ENCODE peak calls at places on chromosomes 12 and 14, in six cellular contexts. V is fibroblast of pulmonary artery; P is fibroblast of lung; Y is transverse colon; H is CD4-positive, alpha-beta T cell; N is CD8-positive, alpha-beta T cell. E is an unnamed sample.
A peak's percentile ranks its signal among the peaks of the same experiment; 100 is the strongest.

GRCh38 chr12:92696240-92696639 is 6.5 kb upstream of the PLEKHG7 start:
- DNase-seq in P (peak; percentile 29), H (no peak), N (no peak), Y (peak; percentile 15), V (peak; percentile 83), E (no peak)

GRCh38 chr12:71201136-71201679 is 43.4 kb upstream of the TSPAN8 start:
- DNase-seq in V (no peak), P (no peak), N (no peak), Y (no peak), H (no peak), E (no peak)

GRCh38 chr12:21526053-21526452 is at the start of gene SPX:
- DNase-seq in N (no peak), P (no peak), Y (no peak), H (no peak), V (peak; percentile 26), E (no peak)

GRCh38 chr14:65226824-65227604 is 124.7 kb upstream of the MAX start:
- DNase-seq in V (peak; percentile 78), N (no peak), P (no peak), H (no peak), Y (peak; percentile 84), E (no peak)

GRCh38 chr14:99189201-99189801 is 82.7 kb downstream of the BCL11B start:
- DNase-seq in V (no peak), Y (no peak), N (peak; percentile 82), P (no peak), H (peak; percentile 55), E (peak; percentile 90)

GRCh38 chr14:91398707-91399106 is 18.9 kb downstream of the CCDC88C start:
- DNase-seq in H (no peak), P (no peak), Y (no peak), N (no peak), V (no peak), E (no peak)

GRCh38 chr14:61444215-61444768 is 122.9 kb downstream of the PRKCH start:
- DNase-seq in N (peak; percentile 67), Y (peak; percentile 38), P (no peak), H (peak; percentile 57), V (no peak), E (no peak)

GRCh38 chr14:102256691-102257090 is 48.3 kb downstream of the MOK start:
- DNase-seq in N (no peak), H (no peak), Y (no peak), P (no peak), V (no peak), E (no peak)

GRCh38 chr14:55848964-55849363 is 269.0 kb downstream of the KTN1 start:
- DNase-seq in N (no peak), V (no peak), H (no peak), Y (no peak), P (no peak), E (no peak)

GRCh38 chr12:32604565-32604964 is 74.5 kb upstream of the DNM1L start:
- DNase-seq in H (no peak), Y (no peak), V (no peak), P (no peak), N (no peak), E (no peak)

GRCh38 chr12:131735863-131736806 is 25.2 kb downstream of the SFSWAP start:
- DNase-seq in H (no peak), N (no peak), P (no peak), V (no peak), Y (no peak), E (no peak)

GRCh38 chr14:72463291-72463866 is 430.5 kb downstream of the DPF3 start:
- DNase-seq in P (peak; percentile 41), H (no peak), V (no peak), N (no peak), Y (no peak), E (no peak)

GRCh38 chr12:63905523-63905922 is 61.0 kb downstream of the SRGAP1 start:
- DNase-seq in N (no peak), Y (no peak), V (no peak), P (no peak), H (no peak), E (no peak)

GRCh38 chr12:67367843-67368242 is 98.7 kb downstream of the CAND1 start:
- DNase-seq in Y (no peak), N (no peak), P (peak; percentile 65), V (no peak), H (no peak), E (no peak)

GRCh38 chr12:7349418-7349817 is 45.5 kb downstream of the ACSM4 start:
- DNase-seq in H (no peak), N (no peak), V (no peak), P (no peak), Y (no peak), E (no peak)

GRCh38 chr12:95204141-95204866 is 13.0 kb downstream of the FGD6 start:
- DNase-seq in P (peak; percentile 95), H (no peak), Y (peak; percentile 55), N (no peak), V (peak; percentile 94), E (no peak)

GRCh38 chr12:111117017-111117416 is 196.6 kb upstream of the MYL2 start:
- DNase-seq in P (no peak), H (no peak), Y (no peak), N (no peak), V (no peak), E (no peak)

GRCh38 chr12:71061451-71061850 is 96.3 kb downstream of the TSPAN8 start:
- DNase-seq in H (no peak), N (no peak), V (no peak), Y (no peak), P (no peak), E (no peak)

GRCh38 chr12:20367731-20368652 is at the start of gene PDE3A:
- DNase-seq in V (peak; percentile 88), Y (peak; percentile 76), H (no peak), N (no peak), P (peak; percentile 86), E (peak; percentile 93)

GRCh38 chr12:62698701-62699101 is 232.1 kb downstream of the MON2 start:
- DNase-seq in P (peak; percentile 85), H (no peak), Y (no peak), N (no peak), V (peak; percentile 82), E (no peak)

GRCh38 chr12:53159195-53159834 is 21.2 kb upstream of the ZNF740 start:
- DNase-seq in V (peak; percentile 83), H (peak; percentile 88), P (peak; percentile 48), Y (peak; percentile 90), N (peak; percentile 94), E (no peak)

GRCh38 chr14:50320279-50320678 is 8.2 kb downstream of the DMAC2L start:
- DNase-seq in V (peak; percentile 63), P (peak; percentile 69), H (no peak), Y (no peak), N (no peak), E (no peak)

GRCh38 chr12:65427646-65428045 is 149.2 kb downstream of the MSRB3 start:
- DNase-seq in P (no peak), V (no peak), N (no peak), Y (no peak), H (no peak), E (no peak)

GRCh38 chr12:91109148-91109564 is 2.1 kb downstream of the LUM start:
- DNase-seq in H (peak; percentile 11), N (no peak), V (peak; percentile 77), P (peak; percentile 85), Y (peak; percentile 70), E (no peak)

GRCh38 chr14:58215191-58215914 is 15.4 kb downstream of the ACTR10 start:
- DNase-seq in V (no peak), Y (no peak), P (no peak), H (no peak), N (no peak), E (no peak)
- TF ChIP-seq CTCF in V (no peak), Y (no peak), P (no peak), H (no peak), N (no peak), E (no peak)

GRCh38 chr12:116662612-116663144 is 75.2 kb downstream of the SPRING1 start:
- DNase-seq in Y (peak; percentile 28), V (no peak), N (no peak), H (no peak), P (peak; percentile 36), E (no peak)
- TF ChIP-seq CTCF in Y (no peak), V (no peak), N (no peak), H (no peak), P (peak; percentile 10), E (peak; percentile 47)

DNA sequence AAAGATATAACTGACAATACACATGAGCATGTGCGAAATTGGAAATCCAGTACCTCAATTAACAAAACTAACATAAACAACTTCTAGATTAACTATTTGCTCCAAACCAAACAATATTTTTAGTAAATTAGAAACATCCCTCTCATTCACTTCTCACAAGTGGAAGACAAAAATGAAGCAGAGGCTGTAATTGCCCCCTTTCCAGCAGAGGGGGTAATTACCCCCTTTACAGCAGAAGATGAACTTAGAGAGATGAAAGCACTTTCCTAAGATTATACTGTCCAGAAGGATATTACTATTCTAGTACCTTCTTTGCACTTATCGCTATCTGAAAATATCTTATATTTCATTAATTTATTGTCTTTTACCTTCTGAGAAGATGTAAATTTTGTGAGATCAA is 1025.2 kb downstream of the FSCB start:
- DNase-seq in Y (no peak), N (no peak), P (no peak), V (no peak), H (no peak), E (no peak)
- TF ChIP-seq CTCF in Y (no peak), N (no peak), P (no peak), V (no peak), H (no peak), E (no peak)

GRCh38 chr12:14314801-14315200 is 50.7 kb upstream of the ATF7IP start:
- DNase-seq in V (no peak), N (no peak), Y (no peak), H (no peak), P (no peak), E (no peak)
- TF ChIP-seq CTCF in V (no peak), N (no peak), Y (no peak), H (no peak), P (no peak), E (no peak)

DNA sequence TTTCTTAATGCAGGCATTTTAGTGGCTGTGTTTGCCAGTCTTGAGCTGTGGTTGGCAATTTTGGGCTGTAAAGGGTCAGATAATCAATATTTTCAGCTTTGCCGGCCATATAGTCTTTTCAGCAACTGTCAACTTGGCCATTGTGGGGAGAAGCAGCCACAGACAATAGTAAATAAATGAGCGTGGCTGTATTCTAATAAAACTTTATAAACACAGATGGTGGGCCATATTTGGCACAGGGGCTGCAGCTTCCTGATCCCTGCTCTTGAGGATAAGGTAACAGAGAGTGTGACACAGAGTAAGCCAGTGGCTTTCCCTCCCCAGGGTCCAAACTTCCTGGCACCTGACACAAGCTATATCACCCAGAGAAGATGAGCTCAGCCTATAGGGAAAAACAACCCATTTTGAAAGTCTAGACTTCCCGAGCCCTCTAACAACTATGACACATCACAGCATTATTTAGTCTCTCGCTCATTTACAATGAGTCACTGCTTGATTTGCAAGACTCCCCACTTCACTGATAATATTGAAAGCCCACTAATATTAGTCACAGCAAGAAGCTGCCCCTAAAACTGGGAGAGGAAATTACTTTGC is 163.1 kb upstream of the TMPO start:
- DNase-seq in V (peak; percentile 85), Y (no peak), N (no peak), H (no peak), P (peak; percentile 99), E (no peak)
- TF ChIP-seq CTCF in V (no peak), Y (no peak), N (no peak), H (no peak), P (no peak), E (no peak)

GRCh38 chr14:59022144-59022543 is 166.3 kb upstream of the DAAM1 start:
- DNase-seq in H (no peak), N (no peak), Y (no peak), P (no peak), V (no peak), E (no peak)
- TF ChIP-seq CTCF in H (no peak), N (no peak), Y (no peak), P (peak; percentile 10), V (peak; percentile 10), E (peak; percentile 44)

E was measured in chondrocyte.